ENCODE peak calls at places on chromosomes 3 and 15, in eight cellular contexts. One of them, this sample, is unnamed.
A peak's percentile ranks its signal among the peaks of the same experiment; 100 is the strongest.

GRCh38 chr3:134917631-134918030 is 122.6 kb downstream of the EPHB1 start:
- DNase-seq in stimulated activated CD4-positive, alpha-beta T cell treated with anti-CD3 and anti-CD28 coated beads, Interleukin-2, amount 100 ng/mL, for 48 hours: no peak
- DNase-seq in activated CD8-positive, alpha-beta T cell treated with anti-CD3 and anti-CD28 coated beads for 36 hours: no peak
- DNase-seq in GM23338: no peak
- DNase-seq in stromal cell of bone marrow: peak; percentile 10
- DNase-seq in HT1080: peak; percentile 77
- DNase-seq in amniotic stem cell: no peak
- DNase-seq in hypothalamus: no peak
- DNase-seq in this sample: no peak

GRCh38 chr3:128275316-128276150 is 122.3 kb downstream of the EEFSEC start:
- DNase-seq in amniotic stem cell: no peak
- DNase-seq in GM23338: no peak
- DNase-seq in stromal cell of bone marrow: no peak
- DNase-seq in activated CD8-positive, alpha-beta T cell treated with anti-CD3 and anti-CD28 coated beads for 36 hours: no peak
- DNase-seq in stimulated activated CD4-positive, alpha-beta T cell treated with anti-CD3 and anti-CD28 coated beads, Interleukin-2, amount 100 ng/mL, for 48 hours: no peak
- DNase-seq in hypothalamus: no peak
- DNase-seq in HT1080: no peak
- DNase-seq in this sample: no peak

GRCh38 chr3:29203846-29204245 is 77.0 kb upstream of the RBMS3 start:
- DNase-seq in stromal cell of bone marrow: no peak
- DNase-seq in HT1080: no peak
- DNase-seq in activated CD8-positive, alpha-beta T cell treated with anti-CD3 and anti-CD28 coated beads for 36 hours: no peak
- DNase-seq in stimulated activated CD4-positive, alpha-beta T cell treated with anti-CD3 and anti-CD28 coated beads, Interleukin-2, amount 100 ng/mL, for 48 hours: no peak
- DNase-seq in hypothalamus: no peak
- DNase-seq in GM23338: no peak
- DNase-seq in amniotic stem cell: no peak
- DNase-seq in this sample: no peak

GRCh38 chr3:58349792-58350626 is 17.3 kb downstream of the PXK start:
- DNase-seq in hypothalamus: no peak
- DNase-seq in stimulated activated CD4-positive, alpha-beta T cell treated with anti-CD3 and anti-CD28 coated beads, Interleukin-2, amount 100 ng/mL, for 48 hours: no peak
- DNase-seq in GM23338: no peak
- DNase-seq in stromal cell of bone marrow: no peak
- DNase-seq in activated CD8-positive, alpha-beta T cell treated with anti-CD3 and anti-CD28 coated beads for 36 hours: peak; percentile 18
- DNase-seq in amniotic stem cell: no peak
- DNase-seq in HT1080: no peak
- DNase-seq in this sample: no peak

GRCh38 chr15:74383695-74384565 is 16.5 kb upstream of the CYP11A1 start:
- DNase-seq in hypothalamus: no peak
- DNase-seq in GM23338: no peak
- DNase-seq in HT1080: peak; percentile 84
- DNase-seq in stimulated activated CD4-positive, alpha-beta T cell treated with anti-CD3 and anti-CD28 coated beads, Interleukin-2, amount 100 ng/mL, for 48 hours: no peak
- DNase-seq in activated CD8-positive, alpha-beta T cell treated with anti-CD3 and anti-CD28 coated beads for 36 hours: peak; percentile 96
- DNase-seq in amniotic stem cell: no peak
- DNase-seq in stromal cell of bone marrow: no peak
- DNase-seq in this sample: peak; percentile 10

GRCh38 chr3:131730581-131730980 is 227.8 kb upstream of the MRPL3 start:
- DNase-seq in hypothalamus: no peak
- DNase-seq in activated CD8-positive, alpha-beta T cell treated with anti-CD3 and anti-CD28 coated beads for 36 hours: no peak
- DNase-seq in GM23338: no peak
- DNase-seq in stimulated activated CD4-positive, alpha-beta T cell treated with anti-CD3 and anti-CD28 coated beads, Interleukin-2, amount 100 ng/mL, for 48 hours: no peak
- DNase-seq in amniotic stem cell: no peak
- DNase-seq in HT1080: no peak
- DNase-seq in stromal cell of bone marrow: peak; percentile 7
- DNase-seq in this sample: no peak

GRCh38 chr15:101482526-101483371 is 6.8 kb downstream of the PCSK6 start:
- DNase-seq in stromal cell of bone marrow: no peak
- DNase-seq in GM23338: no peak
- DNase-seq in HT1080: no peak
- DNase-seq in hypothalamus: no peak
- DNase-seq in stimulated activated CD4-positive, alpha-beta T cell treated with anti-CD3 and anti-CD28 coated beads, Interleukin-2, amount 100 ng/mL, for 48 hours: no peak
- DNase-seq in amniotic stem cell: no peak
- DNase-seq in activated CD8-positive, alpha-beta T cell treated with anti-CD3 and anti-CD28 coated beads for 36 hours: no peak
- DNase-seq in this sample: no peak

GRCh38 chr3:149659173-149659468 is 1.3 kb upstream of the WWTR1 start:
- DNase-seq in stimulated activated CD4-positive, alpha-beta T cell treated with anti-CD3 and anti-CD28 coated beads, Interleukin-2, amount 100 ng/mL, for 48 hours: no peak
- DNase-seq in hypothalamus: no peak
- DNase-seq in GM23338: no peak
- DNase-seq in HT1080: no peak
- DNase-seq in amniotic stem cell: no peak
- DNase-seq in stromal cell of bone marrow: no peak
- DNase-seq in activated CD8-positive, alpha-beta T cell treated with anti-CD3 and anti-CD28 coated beads for 36 hours: no peak
- DNase-seq in this sample: no peak

GRCh38 chr3:155323063-155323666 is 29.7 kb upstream of the STRIT1 start:
- DNase-seq in activated CD8-positive, alpha-beta T cell treated with anti-CD3 and anti-CD28 coated beads for 36 hours: peak; percentile 34
- DNase-seq in hypothalamus: no peak
- DNase-seq in amniotic stem cell: peak; percentile 45
- DNase-seq in stromal cell of bone marrow: peak; percentile 66
- DNase-seq in HT1080: peak; percentile 77
- DNase-seq in stimulated activated CD4-positive, alpha-beta T cell treated with anti-CD3 and anti-CD28 coated beads, Interleukin-2, amount 100 ng/mL, for 48 hours: no peak
- DNase-seq in GM23338: peak; percentile 90
- DNase-seq in this sample: peak; percentile 93

GRCh38 chr15:69305204-69305931 is 6.7 kb downstream of the PAQR5 start:
- DNase-seq in stimulated activated CD4-positive, alpha-beta T cell treated with anti-CD3 and anti-CD28 coated beads, Interleukin-2, amount 100 ng/mL, for 48 hours: no peak
- DNase-seq in HT1080: peak; percentile 98
- DNase-seq in amniotic stem cell: peak; percentile 29
- DNase-seq in stromal cell of bone marrow: peak; percentile 93
- DNase-seq in GM23338: peak; percentile 20
- DNase-seq in activated CD8-positive, alpha-beta T cell treated with anti-CD3 and anti-CD28 coated beads for 36 hours: no peak
- DNase-seq in hypothalamus: no peak
- DNase-seq in this sample: no peak

This sample was measured in NCI-H82.